ENCODE peak calls at places on chromosomes 13 and 19, in nine cellular contexts. O is AG04450; S is stimulated activated CD4-positive, alpha-beta T cell treated with anti-CD3 and anti-CD28 coated beads, Interleukin-4, amount 100 ng/mL, for 24 hours; I is stimulated activated naive CD4-positive, alpha-beta T cell treated with Interleukin-2 at 50 U/mL for 16 hours; J is fibroblast of mammary gland; B is hepatocyte; Z is activated T-helper 1 cell treated with Interleukin-2 at 50 U/mL for 16 hours; M is H54; F is NCI-H2081. G is an unnamed sample.
A peak's percentile ranks its signal among the peaks of the same experiment; 100 is the strongest.

GRCh38 chr13:32314271-32314967 is 744 bp downstream of the ZAR1L start:
- DNase-seq in B (no peak), O (no peak), Z (no peak), S (no peak), J (no peak), I (no peak), F (no peak), M (no peak), G (no peak)

GRCh38 chr13:32225494-32225931 is 89.7 kb downstream of the ZAR1L start:
- DNase-seq in B (no peak), Z (no peak), S (no peak), J (peak; percentile 38), I (no peak), O (peak; percentile 89), F (no peak), M (no peak), G (no peak)

GRCh38 chr13:42379241-42379640 is 107.3 kb downstream of the AKAP11 start:
- DNase-seq in I (no peak), F (no peak), O (no peak), Z (no peak), M (no peak), J (no peak), S (no peak), B (no peak), G (no peak)

GRCh38 chr19:9323557-9323918 is 441 bp upstream of the ZNF559 start:
- DNase-seq in F (peak; percentile 72), B (peak; percentile 69), J (peak; percentile 82), S (peak; percentile 54), I (peak; percentile 35), M (peak; percentile 38), O (peak; percentile 34), Z (no peak), G (no peak)

GRCh38 chr13:95418946-95419345 is 117.7 kb upstream of the ABCC4 start:
- DNase-seq in B (no peak), M (no peak), O (no peak), Z (no peak), S (no peak), I (no peak), J (no peak), F (no peak), G (no peak)

GRCh38 chr19:57807541-57807940 is 7.2 kb downstream of the ZNF552 start:
- DNase-seq in F (no peak), J (peak; percentile 55), O (no peak), Z (no peak), I (no peak), S (no peak), M (no peak), B (no peak), G (no peak)

GRCh38 chr19:53432088-53432661 is 391 bp downstream of the ZNF761 start:
- DNase-seq in I (no peak), S (peak; percentile 7), O (no peak), M (no peak), J (peak; percentile 25), Z (no peak), F (no peak), B (peak; percentile 23), G (no peak)

GRCh38 chr19:31553844-31554215 is 204.6 kb upstream of the TSHZ3 start:
- DNase-seq in J (no peak), B (peak; percentile 12), M (no peak), O (no peak), I (no peak), Z (no peak), F (no peak), S (no peak), G (no peak)

GRCh38 chr13:37621811-37622361 is 23.3 kb upstream of the POSTN start:
- DNase-seq in I (no peak), F (no peak), M (no peak), O (peak; percentile 80), S (no peak), B (peak; percentile 31), J (peak; percentile 97), Z (no peak), G (no peak)

GRCh38 chr19:2478756-2479555 is 3.0 kb downstream of the GADD45B start:
- DNase-seq in B (peak; percentile 85), M (peak; percentile 74), J (peak; percentile 77), I (peak; percentile 64), Z (peak; percentile 53), O (no peak), S (peak; percentile 66), F (no peak), G (no peak)

GRCh38 chr13:39321578-39321977 is 281.4 kb downstream of the LHFPL6 start:
- DNase-seq in J (peak; percentile 82), O (no peak), M (no peak), B (no peak), S (no peak), I (no peak), F (no peak), Z (no peak), G (no peak)

GRCh38 chr19:40933025-40933424 is 51.0 kb upstream of the CYP2A7 start:
- DNase-seq in Z (no peak), I (no peak), J (peak; percentile 1), O (no peak), M (no peak), B (no peak), F (no peak), S (no peak), G (peak; percentile 9)

GRCh38 chr19:28534740-28535351 is 678.1 kb downstream of the UQCRFS1 start:
- DNase-seq in Z (no peak), F (no peak), S (no peak), M (no peak), I (no peak), B (no peak), O (no peak), J (no peak), G (no peak)

GRCh38 chr19:10852098-10852800 is 4.0 kb downstream of the C19orf38 start:
- DNase-seq in J (peak; percentile 49), I (no peak), M (peak; percentile 61), S (no peak), B (no peak), O (peak; percentile 49), Z (no peak), F (no peak), G (no peak)

GRCh38 chr13:35814573-35814972 is 316.6 kb downstream of the DCLK1 start:
- DNase-seq in I (no peak), M (no peak), F (no peak), O (no peak), Z (no peak), J (no peak), B (no peak), S (no peak), G (no peak)

GRCh38 chr13:101399365-101399764 is 16.9 kb downstream of the NALCN start:
- DNase-seq in J (no peak), B (no peak), I (no peak), O (no peak), F (no peak), S (no peak), M (no peak), Z (no peak), G (no peak)

GRCh38 chr19:51295382-51296126 is 15.9 kb upstream of the IGLON5 start:
- DNase-seq in J (no peak), B (no peak), F (no peak), Z (no peak), O (no peak), S (no peak), M (no peak), I (no peak), G (no peak)

GRCh38 chr19:54364775-54365257 is at the start of gene LAIR1:
- DNase-seq in Z (peak; percentile 25), O (no peak), M (no peak), F (no peak), J (no peak), S (peak; percentile 58), B (no peak), I (peak; percentile 23), G (no peak)

G was measured in iPS DF 6.9.